ENCODE peak calls at places on chromosomes 5 and 9, in nine cellular contexts. X, C, U, V, T, M, N, B and H are unnamed samples.

GRCh38 chr5:150132740-150133139 is 22.9 kb downstream of the PDGFRB start:
- DNase-seq in X (no peak), C (no peak), U (no peak), V (no peak), T (no peak), M (no peak), N (no peak), B (no peak), H (no peak)

GRCh38 chr5:76249601-76250000 is 153.5 kb upstream of the IQGAP2 start:
- DNase-seq in X (no peak), C (no peak), U (no peak), V (no peak), T (no peak), M (no peak), N (no peak), B (no peak), H (no peak)

GRCh38 chr5:43042176-43042625 is 2.1 kb upstream of the ANXA2R start:
- DNase-seq in X (no peak), C (peak), U (peak), V (no peak), T (peak), M (peak), N (peak), B (peak), H (peak)

GRCh38 chr5:21143686-21144085 is 1155.7 kb upstream of the CDH18 start:
- DNase-seq in X (no peak), C (no peak), U (no peak), V (no peak), T (no peak), M (no peak), N (no peak), B (no peak), H (no peak)

GRCh38 chr5:55278778-55279177 is 28.7 kb downstream of the DHX29 start:
- DNase-seq in X (no peak), C (peak), U (no peak), V (no peak), T (no peak), M (no peak), N (no peak), B (no peak), H (no peak)

GRCh38 chr9:138008081-138008841 is 130.7 kb downstream of the CACNA1B start:
- DNase-seq in X (no peak), C (no peak), U (no peak), V (no peak), T (no peak), M (no peak), N (no peak), B (peak), H (peak)

GRCh38 chr5:72441861-72442540 is 65.2 kb downstream of the ZNF366 start:
- DNase-seq in X (no peak), C (peak), U (no peak), V (no peak), T (no peak), M (no peak), N (no peak), B (no peak), H (no peak)

GRCh38 chr5:64183956-64184355 is 18.3 kb downstream of the RNF180 start:
- DNase-seq in X (no peak), C (no peak), U (no peak), V (no peak), T (no peak), M (no peak), N (no peak), B (no peak), H (no peak)

GRCh38 chr5:135306557-135306956 is 92.5 kb downstream of the MACROH2A1 start:
- DNase-seq in X (no peak), C (no peak), U (no peak), V (no peak), T (no peak), M (no peak), N (no peak), B (no peak), H (no peak)

GRCh38 chr5:119031905-119032304 is 39.0 kb upstream of the DMXL1 start:
- DNase-seq in X (no peak), C (no peak), U (no peak), V (no peak), T (no peak), M (no peak), N (no peak), B (no peak), H (no peak)

GRCh38 chr9:14842269-14842668 is 68.0 kb downstream of the FREM1 start:
- DNase-seq in X (no peak), C (no peak), U (no peak), V (no peak), T (no peak), M (no peak), N (no peak), B (no peak), H (no peak)

GRCh38 chr9:114869845-114870244 is 60.5 kb downstream of the TNFSF8 start:
- DNase-seq in X (no peak), C (no peak), U (no peak), V (no peak), T (no peak), M (peak), N (no peak), B (peak), H (no peak)

GRCh38 chr5:82011761-82012160 is 39.9 kb downstream of the ATG10 start:
- DNase-seq in X (no peak), C (peak), U (no peak), V (no peak), T (no peak), M (no peak), N (no peak), B (no peak), H (no peak)

GRCh38 chr5:148309746-148310145 is 2.5 kb upstream of the SPINK7 start:
- DNase-seq in X (no peak), C (no peak), U (no peak), V (no peak), T (no peak), M (no peak), N (no peak), B (no peak), H (no peak)

GRCh38 chr9:118331622-118332045 is 627.4 kb downstream of the TLR4 start:
- DNase-seq in X (no peak), C (no peak), U (no peak), V (no peak), T (peak), M (no peak), N (no peak), B (no peak), H (peak)

GRCh38 chr5:93677344-93678021 is 63.9 kb downstream of the POU5F2 start:
- DNase-seq in X (peak), C (peak), U (peak), V (no peak), T (peak), M (no peak), N (no peak), B (no peak), H (no peak)

GRCh38 chr9:91741529-91741928 is 208.5 kb downstream of the ROR2 start:
- DNase-seq in X (no peak), C (peak), U (no peak), V (no peak), T (no peak), M (no peak), N (no peak), B (no peak), H (no peak)

GRCh38 chr9:24582363-24583126 is 36.8 kb upstream of the IZUMO3 start:
- DNase-seq in X (no peak), C (no peak), U (no peak), V (no peak), T (no peak), M (no peak), N (no peak), B (no peak), H (no peak)

GRCh38 chr9:28329323-28329722 is 756.0 kb upstream of the C9orf72 start:
- DNase-seq in X (no peak), C (no peak), U (no peak), V (no peak), T (no peak), M (no peak), N (no peak), B (no peak), H (no peak)

GRCh38 chr5:152674403-152674802 is 269.3 kb upstream of the NMUR2 start:
- DNase-seq in X (no peak), C (no peak), U (no peak), V (no peak), T (no peak), M (no peak), N (no peak), B (no peak), H (no peak)

GRCh38 chr5:149581192-149581861 is at the start of gene ARHGEF37:
- DNase-seq in X (no peak), C (no peak), U (peak), V (peak), T (peak), M (peak), N (peak), B (peak), H (peak)

GRCh38 chr9:5263568-5264218 is 32.5 kb downstream of the INSL4 start:
- DNase-seq in X (no peak), C (no peak), U (no peak), V (no peak), T (no peak), M (no peak), N (no peak), B (no peak), H (no peak)

GRCh38 chr5:123949807-123950206 is 437.8 kb downstream of the CSNK1G3 start:
- DNase-seq in X (no peak), C (no peak), U (no peak), V (no peak), T (no peak), M (no peak), N (no peak), B (no peak), H (no peak)

GRCh38 chr5:123951204-123951977 is 439.4 kb downstream of the CSNK1G3 start:
- DNase-seq in X (no peak), C (peak), U (no peak), V (no peak), T (no peak), M (no peak), N (no peak), B (no peak), H (no peak)

GRCh38 chr5:123950701-123951100 is 438.7 kb downstream of the CSNK1G3 start:
- DNase-seq in X (no peak), C (peak), U (no peak), V (no peak), T (no peak), M (no peak), N (no peak), B (no peak), H (no peak)

GRCh38 chr5:123947797-123948196 is 435.8 kb downstream of the CSNK1G3 start:
- DNase-seq in X (no peak), C (no peak), U (no peak), V (no peak), T (no peak), M (no peak), N (no peak), B (no peak), H (no peak)

DNA sequence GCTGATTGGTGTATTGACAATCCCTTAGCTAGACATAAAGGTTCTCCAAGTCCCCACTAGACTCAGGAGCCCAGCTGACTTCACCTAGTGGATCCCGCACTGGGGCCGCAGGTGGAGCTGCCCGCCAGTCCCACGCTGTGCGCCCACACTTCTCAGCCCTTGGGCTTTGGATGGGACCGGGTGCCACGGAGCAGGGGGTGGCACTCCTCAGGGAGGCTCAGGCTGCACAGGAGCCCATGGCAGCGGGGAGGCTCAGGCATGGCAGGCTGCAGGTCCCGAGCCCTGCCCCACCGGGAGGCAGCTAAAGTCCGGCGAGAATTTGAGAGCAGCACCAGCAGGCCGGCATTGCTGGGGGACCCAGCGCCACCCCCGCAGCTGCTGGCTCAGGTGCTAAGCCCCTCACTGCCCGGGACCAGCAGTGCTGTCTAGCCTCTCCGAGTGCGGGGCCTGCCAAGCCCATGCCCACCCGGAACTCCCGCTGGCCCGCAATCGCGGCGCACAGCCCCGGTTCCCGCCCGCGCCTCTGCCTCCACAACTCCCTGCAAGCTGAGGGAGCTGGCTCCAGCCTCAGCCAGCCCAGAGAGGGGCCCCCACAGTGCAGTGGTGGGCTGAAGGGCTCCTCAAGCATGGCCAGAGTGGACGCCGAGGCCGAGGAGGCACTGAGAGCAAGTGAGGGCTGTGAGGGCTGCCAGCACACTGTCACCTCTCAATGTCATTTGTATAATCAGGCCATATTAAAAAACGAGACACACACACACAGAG is 437.2 kb downstream of the CSNK1G3 start:
- DNase-seq in X (no peak), C (no peak), U (peak), V (no peak), T (no peak), M (no peak), N (no peak), B (no peak), H (no peak)
- H3K27ac ChIP-seq in X (no peak), C (no peak), U (no peak), V (no peak), T (no peak), M (no peak), N (no peak), B (no peak), H (no peak)

GRCh38 chr5:116084231-116084630 is 594 bp upstream of the COMMD10 start:
- DNase-seq in X (no peak), C (peak), U (peak), V (no peak), T (no peak), M (peak), N (peak), B (peak), H (no peak)

GRCh38 chr5:116090192-116090790 is 5.5 kb downstream of the COMMD10 start:
- DNase-seq in X (no peak), C (no peak), U (no peak), V (no peak), T (no peak), M (no peak), N (no peak), B (no peak), H (no peak)

GRCh38 chr5:116088062-116088461 is 3.2 kb downstream of the COMMD10 start:
- DNase-seq in X (no peak), C (no peak), U (no peak), V (no peak), T (no peak), M (no peak), N (no peak), B (no peak), H (no peak)

GRCh38 chr5:116084891-116085715 is at the start of gene COMMD10:
- DNase-seq in X (peak), C (peak), U (peak), V (peak), T (peak), M (peak), N (peak), B (peak), H (peak)
- TF ChIP-seq POLR2A in X (peak), C (peak), U (peak), V (peak), T (peak), M (peak), N (no peak), B (no peak), H (peak)

GRCh38 chr5:172007795-172008465 is 1.5 kb upstream of the FBXW11 start:
- DNase-seq in X (no peak), C (peak), U (peak), V (no peak), T (no peak), M (no peak), N (no peak), B (peak), H (no peak)
- H3K4me3 ChIP-seq in X (peak), C (peak), U (peak), V (peak), T (peak), M (peak), N (peak), B (no peak), H (peak)

DNA sequence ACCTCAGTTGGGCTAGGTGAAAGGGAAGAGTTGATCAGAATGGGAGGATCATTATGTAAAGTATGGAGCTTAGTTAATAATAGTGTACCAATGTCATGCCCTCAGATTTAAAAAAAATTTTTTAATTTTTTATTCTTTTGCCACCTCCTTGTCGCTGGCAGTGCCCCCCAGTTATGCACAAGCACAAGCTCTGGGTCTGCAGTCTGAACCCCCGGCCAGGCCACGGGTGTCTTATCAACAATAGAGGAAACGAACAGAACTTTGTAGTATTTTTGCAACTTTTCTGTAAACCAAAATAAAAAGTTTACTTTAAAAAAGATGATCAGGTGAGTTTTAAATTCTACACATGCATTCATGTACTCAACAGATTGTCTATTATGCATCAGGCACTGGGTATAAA is 1.4 kb upstream of the GM2A start:
- DNase-seq in X (no peak), C (no peak), U (no peak), V (no peak), T (no peak), M (no peak), N (no peak), B (no peak), H (no peak)
- H3K27ac ChIP-seq in X (no peak), C (no peak), U (no peak), V (peak), T (no peak), M (peak), N (peak), B (peak), H (peak)

GRCh38 chr9:124869986-124870560 is 8.1 kb downstream of the ARPC5L start:
- DNase-seq in X (no peak), C (peak), U (no peak), V (no peak), T (no peak), M (peak), N (peak), B (peak), H (peak)
- TF ChIP-seq POLR2A in X (no peak), C (no peak), U (no peak), V (no peak), T (no peak), M (no peak), N (no peak), B (no peak), H (peak)

GRCh38 chr5:113354056-113354455 is 80.7 kb downstream of the TSSK1B start:
- DNase-seq in X (no peak), C (no peak), U (no peak), V (no peak), T (no peak), M (no peak), N (no peak), B (no peak), H (no peak)
- H3K4me3 ChIP-seq in X (no peak), C (no peak), U (no peak), V (no peak), T (no peak), M (no peak), N (no peak), B (no peak), H (no peak)

GRCh38 chr5:138873886-138874200 is 1.3 kb downstream of the LRRTM2 start:
- DNase-seq in X (no peak), C (no peak), U (no peak), V (no peak), T (no peak), M (no peak), N (no peak), B (no peak), H (no peak)

GRCh38 chr5:138870611-138871010 is 4.5 kb downstream of the LRRTM2 start:
- DNase-seq in X (no peak), C (no peak), U (no peak), V (no peak), T (no peak), M (no peak), N (no peak), B (no peak), H (no peak)

GRCh38 chr5:138874241-138874640 is 894 bp downstream of the LRRTM2 start:
- DNase-seq in X (no peak), C (peak), U (no peak), V (no peak), T (no peak), M (no peak), N (no peak), B (no peak), H (no peak)

GRCh38 chr5:138874771-138875628 is at the start of gene LRRTM2:
- DNase-seq in X (no peak), C (peak), U (no peak), V (no peak), T (no peak), M (no peak), N (no peak), B (no peak), H (no peak)

DNA sequence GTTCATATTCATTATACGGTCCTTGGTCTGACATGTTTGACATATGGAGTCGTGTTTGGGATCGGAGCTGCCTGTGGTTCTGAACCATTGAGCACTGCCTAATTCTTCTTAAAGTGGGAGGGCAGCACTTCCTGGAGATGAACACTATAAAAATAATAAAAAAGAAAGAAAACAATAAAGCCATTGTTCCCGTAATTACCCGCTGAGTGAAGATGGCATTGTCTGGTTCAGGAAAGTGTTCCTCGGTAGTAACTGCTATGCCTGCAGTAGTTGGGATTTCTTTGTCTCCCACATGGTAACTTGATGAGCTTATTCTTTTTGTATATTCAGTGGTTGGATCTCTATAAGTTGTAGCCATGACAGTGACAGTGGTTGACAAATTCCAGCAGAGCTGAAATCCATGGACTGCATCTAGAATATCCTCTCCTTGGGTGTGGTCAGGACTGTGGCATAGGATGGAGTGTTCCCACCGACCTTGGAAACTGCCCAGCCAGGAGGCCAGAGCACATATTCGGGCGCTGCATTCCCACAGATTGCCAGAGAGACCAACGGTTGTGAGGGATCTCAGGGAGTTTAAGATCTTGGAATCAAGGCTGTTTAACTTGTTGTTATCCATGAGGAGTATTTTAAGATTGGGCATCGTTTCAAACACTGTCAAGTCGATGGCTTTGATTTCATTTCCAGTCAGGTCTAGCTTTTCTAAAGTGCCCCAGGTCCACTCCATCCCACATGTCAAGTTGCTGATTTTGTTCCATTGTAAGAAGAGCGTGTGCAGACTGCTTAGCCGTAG is 1.8 kb downstream of the LRRTM2 start:
- DNase-seq in X (no peak), C (no peak), U (no peak), V (no peak), T (no peak), M (no peak), N (no peak), B (no peak), H (no peak)
- H3K27ac ChIP-seq in X (no peak), C (no peak), U (no peak), V (no peak), T (no peak), M (no peak), N (no peak), B (no peak), H (no peak)

GRCh38 chr9:33473643-33474352 is at the start of gene NOL6:
- DNase-seq in X (peak), C (peak), U (peak), V (peak), T (peak), M (peak), N (peak), B (peak), H (peak)
- TF ChIP-seq POLR2A in X (no peak), C (peak), U (peak), V (peak), T (peak), M (peak), N (no peak), B (peak), H (peak)

GRCh38 chr5:180540050-180540694 is 46.0 kb downstream of the CNOT6 start:
- DNase-seq in X (no peak), C (no peak), U (no peak), V (no peak), T (no peak), M (no peak), N (no peak), B (no peak), H (no peak)
- H3K4me3 ChIP-seq in X (no peak), C (no peak), U (no peak), V (no peak), T (no peak), M (no peak), N (no peak), B (no peak), H (no peak)

GRCh38 chr9:109109962-109110325 is 9.8 kb downstream of the TMEM245 start:
- DNase-seq in X (no peak), C (no peak), U (no peak), V (no peak), T (no peak), M (no peak), N (no peak), B (no peak), H (no peak)
- H3K27ac ChIP-seq in X (no peak), C (no peak), U (no peak), V (peak), T (peak), M (peak), N (peak), B (no peak), H (peak)